ENCODE peak calls at places on chromosomes 11 and 22, in ten cellular contexts. P is MV-4-11; R is GM13976; L is T-helper 2 cell treated with Interferon-gamma antibody and Interleukin-4, amounts not matched to agents 5 μg/mL and 100 μg/mL, for 36 hours; Z is AG09319; B is endothelial cell of umbilical vein; O is stimulated activated CD4-positive, alpha-beta T cell treated with anti-CD3 and anti-CD28 coated beads, Interleukin-2, amount 100 ng/mL, for 48 hours; V is BJ; M is EL; F is aorta. H is an unnamed sample.

GRCh38 chr11:11179239-11179638 is 173.8 kb downstream of the CSNK2A3 start:
- DNase-seq in Z (no peak), O (no peak), V (peak), P (no peak), L (no peak), B (no peak), R (no peak), M (peak), F (no peak), H (no peak)

GRCh38 chr11:134538793-134539192 is 126.8 kb upstream of the B3GAT1 start:
- DNase-seq in B (no peak), P (no peak), F (peak), L (no peak), M (no peak), V (no peak), Z (no peak), O (no peak), R (no peak), H (no peak)

GRCh38 chr11:57214494-57214893 is 22.6 kb downstream of the APLNR start:
- DNase-seq in L (no peak), P (no peak), V (peak), F (no peak), O (no peak), Z (peak), R (no peak), M (peak), B (no peak), H (no peak)

GRCh38 chr11:68996376-68997123 is 15.8 kb upstream of the MRGPRD start:
- DNase-seq in Z (no peak), B (no peak), F (peak), L (no peak), O (no peak), R (no peak), V (no peak), P (no peak), M (no peak), H (no peak)

GRCh38 chr11:68402355-68403031 is 58.1 kb upstream of the PPP6R3 start:
- DNase-seq in P (no peak), M (no peak), L (no peak), V (no peak), R (no peak), F (no peak), B (no peak), O (no peak), Z (no peak), H (no peak)

GRCh38 chr22:42990131-42990838 is 24.7 kb downstream of the PACSIN2 start:
- DNase-seq in F (peak), V (no peak), R (no peak), L (no peak), P (peak), M (peak), Z (no peak), O (no peak), B (peak), H (no peak)

GRCh38 chr22:17501679-17502285 is 61.5 kb upstream of the SLC25A18 start:
- DNase-seq in B (peak), M (peak), O (no peak), Z (peak), R (peak), L (peak), P (peak), V (peak), F (no peak), H (no peak)

GRCh38 chr22:27984723-27985122 is 65.7 kb upstream of the PITPNB start:
- DNase-seq in M (no peak), V (no peak), B (no peak), P (no peak), Z (no peak), F (no peak), R (no peak), L (no peak), O (no peak), H (no peak)

GRCh38 chr11:88404932-88405710 is 67.6 kb upstream of the CTSC start:
- DNase-seq in B (no peak), V (no peak), O (no peak), L (no peak), F (no peak), R (no peak), Z (no peak), P (no peak), M (no peak), H (no peak)

GRCh38 chr11:129728571-129728970 is 87.1 kb upstream of the TMEM45B start:
- DNase-seq in L (no peak), R (no peak), B (no peak), V (no peak), M (no peak), P (no peak), O (no peak), F (no peak), Z (no peak), H (no peak)

GRCh38 chr22:21633481-21633880 is 921 bp downstream of the CCDC116 start:
- DNase-seq in F (no peak), Z (no peak), V (no peak), B (no peak), R (no peak), L (no peak), M (no peak), O (no peak), P (no peak), H (no peak)

GRCh38 chr11:130071211-130071712 is 1.6 kb downstream of the APLP2 start:
- DNase-seq in M (peak), R (no peak), B (peak), V (no peak), F (no peak), P (peak), O (no peak), L (no peak), Z (no peak), H (peak)

GRCh38 chr11:1959786-1960185 is 12.7 kb downstream of the MRPL23 start:
- DNase-seq in O (no peak), M (no peak), V (no peak), R (no peak), Z (no peak), P (no peak), B (no peak), L (no peak), F (peak), H (no peak)

GRCh38 chr11:116189378-116190170 is 583.2 kb downstream of the BUD13 start:
- DNase-seq in B (no peak), R (no peak), F (no peak), L (no peak), P (no peak), V (no peak), O (no peak), M (no peak), Z (no peak), H (no peak)

GRCh38 chr22:30336752-30337460 is 10.2 kb upstream of the TBC1D10A start:
- DNase-seq in P (no peak), Z (no peak), R (no peak), F (no peak), B (no peak), M (no peak), O (no peak), V (no peak), L (no peak), H (no peak)

GRCh38 chr11:115701284-115701875 is 197.2 kb upstream of the CADM1 start:
- DNase-seq in F (no peak), B (no peak), P (no peak), V (no peak), M (no peak), Z (no peak), O (no peak), R (no peak), L (no peak), H (no peak)

GRCh38 chr11:121500275-121500674 is 47.5 kb upstream of the SORL1-AS1 start:
- DNase-seq in B (no peak), L (no peak), V (no peak), P (no peak), Z (no peak), O (no peak), M (no peak), R (no peak), F (no peak), H (no peak)

GRCh38 chr11:120774591-120775386 is 249.1 kb upstream of the TBCEL start:
- DNase-seq in B (no peak), P (no peak), M (no peak), Z (no peak), O (no peak), V (no peak), R (no peak), L (no peak), F (no peak), H (no peak)

GRCh38 chr22:32324505-32325415 is 32.9 kb upstream of the RFPL3 start:
- DNase-seq in O (no peak), B (no peak), L (no peak), P (no peak), V (no peak), Z (no peak), R (no peak), F (peak), M (no peak), H (no peak)

GRCh38 chr22:44444341-44445306 is 53.4 kb downstream of the RTL6 start:
- DNase-seq in Z (no peak), M (no peak), V (no peak), B (no peak), F (no peak), P (no peak), L (no peak), R (no peak), O (no peak), H (no peak)

GRCh38 chr22:21003782-21004181 is 1.9 kb upstream of the THAP7 start:
- DNase-seq in Z (no peak), O (no peak), M (no peak), L (no peak), V (no peak), F (no peak), P (no peak), B (no peak), R (no peak), H (no peak)

GRCh38 chr11:75028321-75029097 is 39.8 kb downstream of the NEU3 start:
- DNase-seq in L (no peak), V (no peak), M (no peak), Z (no peak), B (no peak), P (no peak), F (no peak), R (no peak), O (no peak), H (no peak)

GRCh38 chr11:73752903-73753302 is 8.0 kb downstream of the RAB6A start:
- DNase-seq in L (no peak), B (no peak), Z (no peak), V (no peak), O (no peak), F (no peak), R (no peak), P (no peak), M (no peak), H (no peak)

GRCh38 chr11:124676386-124676785 is 2.7 kb downstream of the SPA17 start:
- DNase-seq in B (peak), Z (peak), P (peak), L (no peak), F (no peak), O (no peak), R (no peak), M (peak), V (no peak), H (no peak)

GRCh38 chr11:62593434-62594044 is 2.2 kb upstream of the TUT1 start:
- DNase-seq in L (peak), O (peak), Z (peak), P (peak), B (peak), R (peak), M (peak), V (no peak), F (peak), H (peak)

GRCh38 chr22:45482169-45482568 is 20.5 kb upstream of the FBLN1 start:
- DNase-seq in L (no peak), P (no peak), F (no peak), B (no peak), V (no peak), Z (no peak), O (no peak), R (no peak), M (no peak), H (no peak)

GRCh38 chr22:24247564-24248344 is 2.9 kb upstream of the GGT5 start:
- DNase-seq in O (peak), L (peak), R (peak), F (peak), Z (peak), M (peak), B (peak), P (peak), V (peak), H (peak)

GRCh38 chr11:62400281-62400680 is 18.6 kb upstream of the SCGB1A1 start:
- DNase-seq in L (no peak), B (no peak), M (no peak), V (no peak), F (no peak), O (no peak), P (no peak), R (no peak), Z (no peak), H (no peak)

GRCh38 chr22:28021116-28021997 is 102.3 kb upstream of the PITPNB start:
- DNase-seq in O (no peak), M (no peak), Z (no peak), B (no peak), P (no peak), F (peak), V (no peak), R (no peak), L (no peak), H (no peak)

GRCh38 chr11:43685483-43685882 is 4.9 kb downstream of the HSD17B12 start:
- DNase-seq in O (no peak), V (no peak), Z (no peak), B (peak), R (no peak), L (no peak), P (no peak), M (no peak), F (no peak), H (no peak)

GRCh38 chr11:73308003-73308962 is at the start of gene ARHGEF17:
- DNase-seq in L (peak), O (peak), V (no peak), M (peak), B (peak), Z (no peak), R (peak), P (no peak), F (peak), H (no peak)

GRCh38 chr22:31173386-31174145 is 13.6 kb downstream of the RNF185 start:
- DNase-seq in R (no peak), V (peak), F (no peak), B (peak), Z (no peak), P (no peak), M (peak), L (no peak), O (no peak), H (no peak)

H was measured in nucleus accumbens.